ENCODE peak calls at places on chromosomes 12 and 14, in eight cellular contexts. One of them, this sample, is unnamed.
A peak's percentile ranks its signal among the peaks of the same experiment; 100 is the strongest.

GRCh38 chr12:102571889-102572288 is 91.5 kb upstream of the IGF1 start:
- DNase-seq in NB4: no peak
- DNase-seq in transverse colon: no peak
- DNase-seq in gastrocnemius medialis: no peak
- DNase-seq in uterus: no peak
- DNase-seq in body of pancreas: no peak
- DNase-seq in HCT116: no peak
- DNase-seq in Peyer's patch: no peak
- DNase-seq in this sample: no peak

GRCh38 chr14:65804752-65805473 is 392.4 kb downstream of the FUT8 start:
- DNase-seq in NB4: no peak
- DNase-seq in gastrocnemius medialis: no peak
- DNase-seq in HCT116: no peak
- DNase-seq in transverse colon: no peak
- DNase-seq in Peyer's patch: no peak
- DNase-seq in body of pancreas: no peak
- DNase-seq in uterus: no peak
- DNase-seq in this sample: no peak

GRCh38 chr14:99628832-99629618 is 15.9 kb upstream of the HHIPL1 start:
- DNase-seq in uterus: peak; percentile 78
- DNase-seq in HCT116: peak; percentile 61
- DNase-seq in Peyer's patch: peak; percentile 44
- DNase-seq in NB4: peak; percentile 71
- DNase-seq in transverse colon: peak; percentile 81
- DNase-seq in gastrocnemius medialis: peak; percentile 60
- DNase-seq in body of pancreas: peak; percentile 88
- DNase-seq in this sample: no peak

GRCh38 chr12:43776498-43776897 is 17.7 kb downstream of the IRAK4 start:
- DNase-seq in body of pancreas: no peak
- DNase-seq in HCT116: peak; percentile 16
- DNase-seq in Peyer's patch: no peak
- DNase-seq in transverse colon: no peak
- DNase-seq in NB4: peak; percentile 46
- DNase-seq in uterus: no peak
- DNase-seq in gastrocnemius medialis: no peak
- DNase-seq in this sample: no peak

GRCh38 chr14:104316121-104316722 is 177.8 kb downstream of the KIF26A start:
- DNase-seq in transverse colon: peak; percentile 73
- DNase-seq in Peyer's patch: no peak
- DNase-seq in gastrocnemius medialis: no peak
- DNase-seq in HCT116: no peak
- DNase-seq in NB4: no peak
- DNase-seq in body of pancreas: peak; percentile 1
- DNase-seq in uterus: no peak
- DNase-seq in this sample: no peak

GRCh38 chr14:51726166-51726899 is 74.6 kb downstream of the FRMD6 start:
- DNase-seq in gastrocnemius medialis: no peak
- DNase-seq in transverse colon: no peak
- DNase-seq in body of pancreas: no peak
- DNase-seq in NB4: no peak
- DNase-seq in uterus: no peak
- DNase-seq in Peyer's patch: no peak
- DNase-seq in HCT116: no peak
- DNase-seq in this sample: no peak

GRCh38 chr12:97173672-97174385 is 266.8 kb downstream of the NEDD1 start:
- DNase-seq in transverse colon: no peak
- DNase-seq in NB4: no peak
- DNase-seq in gastrocnemius medialis: no peak
- DNase-seq in Peyer's patch: no peak
- DNase-seq in body of pancreas: no peak
- DNase-seq in HCT116: no peak
- DNase-seq in uterus: no peak
- DNase-seq in this sample: no peak

GRCh38 chr14:34646570-34647255 is 16.8 kb upstream of the SNX6 start:
- DNase-seq in uterus: no peak
- DNase-seq in transverse colon: no peak
- DNase-seq in body of pancreas: no peak
- DNase-seq in NB4: no peak
- DNase-seq in Peyer's patch: no peak
- DNase-seq in HCT116: no peak
- DNase-seq in gastrocnemius medialis: no peak
- DNase-seq in this sample: no peak

GRCh38 chr12:530871-531270 is 71.1 kb downstream of the B4GALNT3 start:
- DNase-seq in Peyer's patch: no peak
- DNase-seq in transverse colon: no peak
- DNase-seq in uterus: no peak
- DNase-seq in HCT116: no peak
- DNase-seq in gastrocnemius medialis: no peak
- DNase-seq in body of pancreas: no peak
- DNase-seq in NB4: no peak
- DNase-seq in this sample: no peak

GRCh38 chr12:56161677-56162351 is 3.7 kb downstream of the MYL6 start:
- DNase-seq in transverse colon: no peak
- DNase-seq in Peyer's patch: no peak
- DNase-seq in gastrocnemius medialis: no peak
- DNase-seq in NB4: no peak
- DNase-seq in uterus: no peak
- DNase-seq in body of pancreas: no peak
- DNase-seq in HCT116: no peak
- DNase-seq in this sample: no peak
- H3K4me3 ChIP-seq in transverse colon: peak overlapping the region; percentile 82
- H3K4me3 ChIP-seq in Peyer's patch: no peak overlapping the region
- H3K4me3 ChIP-seq in gastrocnemius medialis: no peak overlapping the region
- H3K4me3 ChIP-seq in NB4: no peak overlapping the region
- H3K4me3 ChIP-seq in uterus: no peak overlapping the region
- H3K4me3 ChIP-seq in body of pancreas: no peak overlapping the region
- H3K4me3 ChIP-seq in HCT116: no peak overlapping the region
- H3K4me3 ChIP-seq in this sample: no peak overlapping the region

GRCh38 chr12:47743311-47743860 is 15.3 kb downstream of the RAPGEF3 start:
- DNase-seq in transverse colon: no peak
- DNase-seq in uterus: no peak
- DNase-seq in gastrocnemius medialis: no peak
- DNase-seq in NB4: no peak
- DNase-seq in HCT116: no peak
- DNase-seq in body of pancreas: no peak
- DNase-seq in Peyer's patch: no peak
- DNase-seq in this sample: no peak

GRCh38 chr12:47745485-47746041 is 13.1 kb downstream of the RAPGEF3 start:
- DNase-seq in HCT116: no peak
- DNase-seq in body of pancreas: no peak
- DNase-seq in Peyer's patch: no peak
- DNase-seq in uterus: no peak
- DNase-seq in NB4: no peak
- DNase-seq in transverse colon: no peak
- DNase-seq in gastrocnemius medialis: no peak
- DNase-seq in this sample: no peak

GRCh38 chr12:47744778-47745436 is 13.8 kb downstream of the RAPGEF3 start:
- DNase-seq in HCT116: no peak
- DNase-seq in body of pancreas: no peak
- DNase-seq in NB4: no peak
- DNase-seq in Peyer's patch: no peak
- DNase-seq in gastrocnemius medialis: no peak
- DNase-seq in uterus: no peak
- DNase-seq in transverse colon: no peak
- DNase-seq in this sample: no peak

GRCh38 chr12:47742253-47742825 is 16.3 kb downstream of the RAPGEF3 start:
- DNase-seq in transverse colon: peak; percentile 79
- DNase-seq in HCT116: peak; percentile 26
- DNase-seq in gastrocnemius medialis: no peak
- DNase-seq in body of pancreas: peak; percentile 72
- DNase-seq in uterus: peak; percentile 65
- DNase-seq in NB4: peak; percentile 69
- DNase-seq in Peyer's patch: peak; percentile 73
- DNase-seq in this sample: no peak

GRCh38 chr12:47744005-47744651 is 14.6 kb downstream of the RAPGEF3 start:
- DNase-seq in Peyer's patch: peak; percentile 70
- DNase-seq in HCT116: peak; percentile 75
- DNase-seq in gastrocnemius medialis: no peak
- DNase-seq in uterus: no peak
- DNase-seq in NB4: no peak
- DNase-seq in transverse colon: peak; percentile 83
- DNase-seq in body of pancreas: peak; percentile 90
- DNase-seq in this sample: no peak
- TF ChIP-seq POLR2A in Peyer's patch: no peak
- TF ChIP-seq POLR2A in HCT116: no peak
- TF ChIP-seq POLR2A in gastrocnemius medialis: no peak
- TF ChIP-seq POLR2A in uterus: no peak
- TF ChIP-seq POLR2A in NB4: no peak
- TF ChIP-seq POLR2A in transverse colon: no peak
- TF ChIP-seq POLR2A in body of pancreas: no peak
- TF ChIP-seq POLR2A in this sample: no peak

GRCh38 chr14:105660816-105661531 is 134.6 kb downstream of the TMEM121 start:
- DNase-seq in transverse colon: no peak
- DNase-seq in Peyer's patch: no peak
- DNase-seq in NB4: no peak
- DNase-seq in uterus: no peak
- DNase-seq in HCT116: no peak
- DNase-seq in body of pancreas: no peak
- DNase-seq in gastrocnemius medialis: no peak
- DNase-seq in this sample: no peak
- H3K4me3 ChIP-seq in transverse colon: no peak overlapping the region
- H3K4me3 ChIP-seq in Peyer's patch: no peak overlapping the region
- H3K4me3 ChIP-seq in NB4: no peak overlapping the region
- H3K4me3 ChIP-seq in uterus: no peak overlapping the region
- H3K4me3 ChIP-seq in HCT116: no peak overlapping the region
- H3K4me3 ChIP-seq in body of pancreas: no peak overlapping the region
- H3K4me3 ChIP-seq in gastrocnemius medialis: no peak overlapping the region
- H3K4me3 ChIP-seq in this sample: no peak overlapping the region

GRCh38 chr12:6195665-6196535 is 4.3 kb upstream of the CD9 start:
- DNase-seq in gastrocnemius medialis: peak; percentile 84
- DNase-seq in uterus: peak; percentile 91
- DNase-seq in HCT116: peak; percentile 72
- DNase-seq in Peyer's patch: peak; percentile 76
- DNase-seq in transverse colon: peak; percentile 92
- DNase-seq in NB4: peak; percentile 62
- DNase-seq in body of pancreas: peak; percentile 93
- DNase-seq in this sample: no peak
- TF ChIP-seq POLR2A in gastrocnemius medialis: no peak
- TF ChIP-seq POLR2A in uterus: no peak
- TF ChIP-seq POLR2A in HCT116: no peak
- TF ChIP-seq POLR2A in Peyer's patch: no peak
- TF ChIP-seq POLR2A in transverse colon: no peak
- TF ChIP-seq POLR2A in NB4: no peak
- TF ChIP-seq POLR2A in body of pancreas: peak; percentile 17
- TF ChIP-seq POLR2A in this sample: peak; percentile 12

This sample was measured in esophagus squamous epithelium.